ENCODE peak calls at places on chromosomes 6 and 20, in seven cellular contexts. One of them, this sample, is unnamed.

GRCh38 chr6:31794294-31794865 is 1.2 kb downstream of the VARS1 start:
- DNase-seq in K562: peak
- DNase-seq in HepG2: no peak
- DNase-seq in GM12878: no peak
- DNase-seq in HCT116: no peak
- DNase-seq in H1: no peak
- DNase-seq in SK-N-SH: no peak
- DNase-seq in this sample: no peak

GRCh38 chr20:60214901-60215522 is 256.8 kb downstream of the CDH26 start:
- DNase-seq in K562: no peak
- DNase-seq in HepG2: no peak
- DNase-seq in GM12878: no peak
- DNase-seq in HCT116: no peak
- DNase-seq in H1: no peak
- DNase-seq in SK-N-SH: peak
- DNase-seq in this sample: no peak

GRCh38 chr6:121285041-121285440 is 49.2 kb downstream of the TBC1D32 start:
- DNase-seq in K562: no peak
- DNase-seq in HepG2: no peak
- DNase-seq in GM12878: no peak
- DNase-seq in HCT116: no peak
- DNase-seq in H1: no peak
- DNase-seq in SK-N-SH: no peak
- DNase-seq in this sample: no peak

GRCh38 chr6:38169221-38169674 is 349.7 kb downstream of the ZFAND3 start:
- DNase-seq in K562: no peak
- DNase-seq in HepG2: no peak
- DNase-seq in GM12878: no peak
- DNase-seq in HCT116: no peak
- DNase-seq in H1: no peak
- DNase-seq in SK-N-SH: no peak
- DNase-seq in this sample: no peak

GRCh38 chr6:90021701-90022100 is 127.4 kb downstream of the GJA10 start:
- DNase-seq in K562: no peak
- DNase-seq in HepG2: no peak
- DNase-seq in GM12878: no peak
- DNase-seq in HCT116: no peak
- DNase-seq in H1: no peak
- DNase-seq in SK-N-SH: no peak
- DNase-seq in this sample: no peak

GRCh38 chr6:83252717-83253116 is 59.6 kb downstream of the RWDD2A start:
- DNase-seq in K562: no peak
- DNase-seq in HepG2: no peak
- DNase-seq in GM12878: no peak
- DNase-seq in HCT116: no peak
- DNase-seq in H1: no peak
- DNase-seq in SK-N-SH: no peak
- DNase-seq in this sample: no peak

GRCh38 chr6:2971420-2972218 is at the start of gene SERPINB6:
- DNase-seq in K562: peak
- DNase-seq in HepG2: peak
- DNase-seq in GM12878: no peak
- DNase-seq in HCT116: no peak
- DNase-seq in H1: no peak
- DNase-seq in SK-N-SH: peak
- DNase-seq in this sample: peak

GRCh38 chr20:440636-441035 is 21.7 kb downstream of the TBC1D20 start:
- DNase-seq in K562: no peak
- DNase-seq in HepG2: no peak
- DNase-seq in GM12878: no peak
- DNase-seq in HCT116: no peak
- DNase-seq in H1: no peak
- DNase-seq in SK-N-SH: no peak
- DNase-seq in this sample: no peak

GRCh38 chr6:3494391-3495100 is 37.7 kb upstream of the SLC22A23 start:
- DNase-seq in K562: no peak
- DNase-seq in HepG2: no peak
- DNase-seq in GM12878: no peak
- DNase-seq in HCT116: no peak
- DNase-seq in H1: no peak
- DNase-seq in SK-N-SH: no peak
- DNase-seq in this sample: no peak

GRCh38 chr20:2695206-2695983 is 2.8 kb downstream of the EBF4 start:
- DNase-seq in K562: no peak
- DNase-seq in HepG2: no peak
- DNase-seq in GM12878: no peak
- DNase-seq in HCT116: no peak
- DNase-seq in H1: no peak
- DNase-seq in SK-N-SH: no peak
- DNase-seq in this sample: no peak
- TF ChIP-seq JUND in K562: no peak
- TF ChIP-seq JUND in HepG2: no peak
- TF ChIP-seq JUND in GM12878: no peak
- TF ChIP-seq JUND in HCT116: no peak
- TF ChIP-seq JUND in H1: no peak
- TF ChIP-seq JUND in SK-N-SH: no peak
- TF ChIP-seq JUND in this sample: no peak

DNA sequence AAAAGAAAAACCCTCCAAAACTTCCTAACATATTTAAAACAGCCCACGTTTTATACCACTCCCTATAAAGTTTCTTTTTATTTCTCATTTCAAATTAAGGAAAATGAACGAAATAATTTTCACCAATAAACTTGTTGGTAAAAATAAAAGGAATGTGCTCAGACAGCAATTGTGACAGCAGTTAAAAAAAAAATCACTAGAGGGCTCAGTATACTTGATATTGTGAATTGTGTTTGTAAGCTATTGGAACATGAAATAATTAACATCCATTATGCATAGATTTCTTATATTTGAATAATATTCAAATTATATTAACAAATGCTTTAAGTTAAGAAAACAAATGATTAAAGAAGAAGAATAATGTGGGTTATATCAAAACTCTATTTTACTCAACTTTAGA is 105.5 kb downstream of the ASCC3 start:
- DNase-seq in K562: no peak
- DNase-seq in HepG2: no peak
- DNase-seq in GM12878: no peak
- DNase-seq in HCT116: no peak
- DNase-seq in H1: no peak
- DNase-seq in SK-N-SH: no peak
- DNase-seq in this sample: no peak
- TF ChIP-seq JUND in K562: no peak
- TF ChIP-seq JUND in HepG2: no peak
- TF ChIP-seq JUND in GM12878: no peak
- TF ChIP-seq JUND in HCT116: no peak
- TF ChIP-seq JUND in H1: no peak
- TF ChIP-seq JUND in SK-N-SH: no peak
- TF ChIP-seq JUND in this sample: no peak

GRCh38 chr20:45782890-45783289 is 8.8 kb downstream of the WFDC3 start:
- DNase-seq in K562: no peak
- DNase-seq in HepG2: no peak
- DNase-seq in GM12878: no peak
- DNase-seq in HCT116: peak
- DNase-seq in H1: no peak
- DNase-seq in SK-N-SH: no peak
- DNase-seq in this sample: no peak

GRCh38 chr20:45779011-45779915 is 12.4 kb downstream of the WFDC3 start:
- DNase-seq in K562: peak
- DNase-seq in HepG2: no peak
- DNase-seq in GM12878: no peak
- DNase-seq in HCT116: peak
- DNase-seq in H1: no peak
- DNase-seq in SK-N-SH: no peak
- DNase-seq in this sample: peak

GRCh38 chr20:45781391-45781931 is 10.2 kb downstream of the WFDC3 start:
- DNase-seq in K562: no peak
- DNase-seq in HepG2: no peak
- DNase-seq in GM12878: no peak
- DNase-seq in HCT116: peak
- DNase-seq in H1: no peak
- DNase-seq in SK-N-SH: no peak
- DNase-seq in this sample: no peak

GRCh38 chr20:45780159-45780558 is 11.5 kb downstream of the WFDC3 start:
- DNase-seq in K562: no peak
- DNase-seq in HepG2: no peak
- DNase-seq in GM12878: no peak
- DNase-seq in HCT116: no peak
- DNase-seq in H1: no peak
- DNase-seq in SK-N-SH: no peak
- DNase-seq in this sample: no peak

DNA sequence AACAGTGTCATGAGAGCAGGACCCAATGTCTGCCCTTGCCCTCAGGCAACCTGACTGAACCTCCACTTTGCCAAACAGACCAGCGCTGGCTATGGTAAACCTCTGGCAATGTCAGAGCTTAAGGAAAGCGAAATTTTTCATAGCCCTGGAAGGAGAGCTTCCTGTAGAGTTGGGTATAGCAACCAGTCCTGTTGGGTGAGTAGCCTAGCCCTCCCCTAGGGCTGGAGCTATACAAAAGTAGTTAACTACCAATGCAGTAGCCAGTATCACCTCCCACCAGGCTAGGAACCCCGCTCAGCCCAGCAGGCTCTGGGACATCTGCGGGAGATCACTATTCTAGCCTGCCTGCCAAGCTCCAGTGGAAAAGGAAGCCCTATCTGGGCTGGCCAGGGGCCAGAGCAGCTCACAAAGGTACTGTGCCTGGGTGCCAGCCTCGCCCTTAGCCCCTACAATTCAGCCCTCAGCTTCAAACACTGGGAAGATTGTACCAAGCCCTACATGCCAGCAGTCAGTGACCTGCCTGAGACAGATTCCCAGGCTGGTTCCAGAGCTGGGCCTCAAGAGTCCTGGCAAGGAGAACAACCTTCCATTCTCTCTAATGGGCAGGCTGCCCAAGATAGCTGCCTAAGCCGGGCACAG is 7.9 kb downstream of the WFDC3 start:
- DNase-seq in K562: no peak
- DNase-seq in HepG2: no peak
- DNase-seq in GM12878: no peak
- DNase-seq in HCT116: no peak
- DNase-seq in H1: no peak
- DNase-seq in SK-N-SH: no peak
- DNase-seq in this sample: peak
- TF ChIP-seq JUND in K562: no peak
- TF ChIP-seq JUND in HepG2: no peak
- TF ChIP-seq JUND in GM12878: no peak
- TF ChIP-seq JUND in HCT116: no peak
- TF ChIP-seq JUND in H1: no peak
- TF ChIP-seq JUND in SK-N-SH: no peak
- TF ChIP-seq JUND in this sample: no peak

GRCh38 chr6:95231416-95231815 is 345.9 kb upstream of the MANEA start:
- DNase-seq in K562: no peak
- DNase-seq in HepG2: no peak
- DNase-seq in GM12878: no peak
- DNase-seq in HCT116: no peak
- DNase-seq in H1: no peak
- DNase-seq in SK-N-SH: no peak
- DNase-seq in this sample: no peak
- TF ChIP-seq JUND in K562: no peak
- TF ChIP-seq JUND in HepG2: no peak
- TF ChIP-seq JUND in GM12878: no peak
- TF ChIP-seq JUND in HCT116: no peak
- TF ChIP-seq JUND in H1: no peak
- TF ChIP-seq JUND in SK-N-SH: peak
- TF ChIP-seq JUND in this sample: no peak

GRCh38 chr6:42249279-42249678 is 31.6 kb upstream of the MRPS10 start:
- DNase-seq in K562: no peak
- DNase-seq in HepG2: no peak
- DNase-seq in GM12878: no peak
- DNase-seq in HCT116: no peak
- DNase-seq in H1: no peak
- DNase-seq in SK-N-SH: no peak
- DNase-seq in this sample: no peak
- TF ChIP-seq JUND in K562: no peak
- TF ChIP-seq JUND in HepG2: no peak
- TF ChIP-seq JUND in GM12878: no peak
- TF ChIP-seq JUND in HCT116: no peak
- TF ChIP-seq JUND in H1: no peak
- TF ChIP-seq JUND in SK-N-SH: no peak
- TF ChIP-seq JUND in this sample: no peak

This sample was measured in T47D.